ENCODE peak calls at places on chromosomes 5 and 9, in ten cellular contexts. D, L, N, R, V, Y, Z, E, F and A are unnamed samples.
A peak's percentile ranks its signal among the peaks of the same experiment; 100 is the strongest.

GRCh38 chr9:135126480-135127187 is 39.2 kb downstream of the OLFM1 start:
- DNase-seq in D (no peak), L (no peak), N (peak; percentile 43), R (no peak), V (peak; percentile 18), Y (no peak), Z (no peak), E (no peak), F (no peak), A (peak; percentile 74)

GRCh38 chr5:181173420-181174342 is 26.3 kb downstream of the OR2V2 start:
- DNase-seq in D (peak; percentile 91), L (no peak), N (no peak), R (no peak), V (peak; percentile 95), Y (peak; percentile 52), Z (no peak), E (no peak), F (no peak), A (peak; percentile 72)

GRCh38 chr9:2241461-2241874 is 226.3 kb downstream of the SMARCA2 start:
- DNase-seq in D (peak; percentile 20), L (no peak), N (no peak), R (no peak), V (no peak), Y (peak; percentile 72), Z (no peak), E (no peak), F (peak; percentile 30), A (no peak)

GRCh38 chr5:125277494-125278154 is 531.2 kb upstream of the ZNF608 start:
- DNase-seq in D (no peak), L (no peak), N (no peak), R (no peak), V (peak; percentile 95), Y (peak; percentile 49), Z (no peak), E (no peak), F (no peak), A (peak; percentile 99)

GRCh38 chr5:126363658-126364057 is 59.6 kb upstream of the GRAMD2B start:
- DNase-seq in D (no peak), L (no peak), N (no peak), R (no peak), V (peak; percentile 76), Y (peak; percentile 43), Z (no peak), E (no peak), F (no peak), A (no peak)

GRCh38 chr9:132609184-132609583 is 26.8 kb downstream of the BARHL1 start:
- DNase-seq in D (no peak), L (no peak), N (no peak), R (no peak), V (no peak), Y (no peak), Z (no peak), E (no peak), F (no peak), A (no peak)

GRCh38 chr5:69416699-69417098 is 1.8 kb downstream of the MARVELD2 start:
- DNase-seq in D (no peak), L (no peak), N (no peak), R (no peak), V (peak; percentile 75), Y (no peak), Z (no peak), E (no peak), F (no peak), A (peak; percentile 22)

GRCh38 chr9:130095872-130096271 is 42.2 kb downstream of the GPR107 start:
- DNase-seq in D (no peak), L (no peak), N (no peak), R (no peak), V (no peak), Y (no peak), Z (no peak), E (no peak), F (no peak), A (no peak)

GRCh38 chr5:5066276-5067186 is 73.6 kb upstream of the ADAMTS16 start:
- DNase-seq in D (no peak), L (no peak), N (no peak), R (no peak), V (peak; percentile 6), Y (no peak), Z (no peak), E (no peak), F (no peak), A (no peak)

GRCh38 chr5:15938186-15938585 is 241.4 kb downstream of the MARCHF11 start:
- DNase-seq in D (no peak), L (no peak), N (no peak), R (no peak), V (no peak), Y (no peak), Z (no peak), E (no peak), F (no peak), A (no peak)

GRCh38 chr9:134624827-134625181 is 16.8 kb upstream of the COL5A1 start:
- DNase-seq in D (no peak), L (no peak), N (peak; percentile 20), R (no peak), V (peak; percentile 77), Y (no peak), Z (no peak), E (no peak), F (no peak), A (peak; percentile 96)

GRCh38 chr9:4086119-4087088 is 213.5 kb downstream of the GLIS3 start:
- DNase-seq in D (no peak), L (no peak), N (no peak), R (no peak), V (peak; percentile 21), Y (no peak), Z (no peak), E (no peak), F (peak; percentile 40), A (no peak)

GRCh38 chr9:136740971-136741884 is 1.5 kb downstream of the LCN10 start:
- DNase-seq in D (no peak), L (no peak), N (no peak), R (peak; percentile 51), V (no peak), Y (no peak), Z (no peak), E (no peak), F (peak; percentile 61), A (no peak)

DNA sequence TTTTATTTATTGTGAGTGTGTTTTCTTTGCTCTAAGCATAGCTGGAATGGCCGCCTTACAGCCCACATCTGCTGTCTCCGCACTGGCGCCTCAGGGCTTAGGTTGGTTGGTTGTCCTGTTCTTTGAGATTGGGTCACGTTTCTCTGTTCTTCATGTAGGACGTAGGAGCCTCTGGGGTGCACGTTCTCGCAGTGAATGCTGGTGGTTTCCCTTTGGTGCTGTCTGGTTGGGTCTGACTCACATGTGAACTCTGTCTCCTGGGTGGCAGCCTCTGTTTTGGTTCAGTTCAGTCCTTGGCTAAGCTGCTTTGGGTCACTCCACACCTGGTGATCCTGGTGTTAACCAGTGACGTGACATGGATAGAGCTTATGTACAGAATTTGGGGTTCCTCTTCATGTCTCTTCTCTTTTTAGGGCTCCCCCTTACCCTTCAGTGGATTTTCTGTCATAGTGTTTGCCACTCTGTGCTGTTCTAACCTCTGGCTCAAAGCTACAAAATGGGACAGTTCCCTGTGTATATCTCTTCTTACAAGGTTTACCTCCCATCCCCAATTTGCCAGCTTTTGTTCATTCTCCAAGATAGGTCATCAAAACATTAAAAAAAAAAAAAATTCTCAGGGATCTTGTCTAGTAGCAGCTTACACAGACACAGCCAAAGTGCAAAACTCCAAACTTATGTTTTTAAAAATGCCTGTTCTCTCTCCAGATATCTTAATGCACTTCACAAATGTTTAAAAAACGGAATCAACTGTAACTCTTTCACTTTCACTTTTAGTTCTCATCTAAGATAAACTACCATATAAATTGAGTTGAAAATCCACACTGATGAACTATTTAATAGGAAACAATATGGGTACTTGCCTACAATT is 12.8 kb upstream of the LPCAT1 start:
- DNase-seq in D (peak; percentile 58), L (peak; percentile 40), N (peak; percentile 19), R (peak; percentile 71), V (no peak), Y (no peak), Z (peak; percentile 53), E (no peak), F (no peak), A (peak; percentile 45)
- H3K27ac ChIP-seq in D (peak overlapping the region; percentile 52), L (peak overlapping the region; percentile 68), N (no peak overlapping the region), R (peak overlapping the region; percentile 70), V (no peak overlapping the region), Y (no peak overlapping the region), Z (peak overlapping the region; percentile 63), E (peak overlapping the region; percentile 60), F (no peak overlapping the region), A (no peak overlapping the region)

GRCh38 chr9:109584205-109584604 is 86.1 kb upstream of the PTPN3 start:
- DNase-seq in D (no peak), L (no peak), N (no peak), R (no peak), V (no peak), Y (no peak), Z (no peak), E (no peak), F (no peak), A (no peak)
- TF ChIP-seq CTCF in D (no peak), L (no peak), N (no peak), R (no peak), V (no peak), Y (no peak), Z (no peak), E (no peak), F (no peak), A (no peak)

GRCh38 chr5:40599676-40600075 is 80.0 kb upstream of the PTGER4 start:
- DNase-seq in D (no peak), L (no peak), N (no peak), R (no peak), V (no peak), Y (no peak), Z (no peak), E (no peak), F (no peak), A (no peak)

GRCh38 chr5:40600383-40600782 is 79.3 kb upstream of the PTGER4 start:
- DNase-seq in D (no peak), L (no peak), N (no peak), R (no peak), V (no peak), Y (no peak), Z (no peak), E (no peak), F (no peak), A (no peak)

DNA sequence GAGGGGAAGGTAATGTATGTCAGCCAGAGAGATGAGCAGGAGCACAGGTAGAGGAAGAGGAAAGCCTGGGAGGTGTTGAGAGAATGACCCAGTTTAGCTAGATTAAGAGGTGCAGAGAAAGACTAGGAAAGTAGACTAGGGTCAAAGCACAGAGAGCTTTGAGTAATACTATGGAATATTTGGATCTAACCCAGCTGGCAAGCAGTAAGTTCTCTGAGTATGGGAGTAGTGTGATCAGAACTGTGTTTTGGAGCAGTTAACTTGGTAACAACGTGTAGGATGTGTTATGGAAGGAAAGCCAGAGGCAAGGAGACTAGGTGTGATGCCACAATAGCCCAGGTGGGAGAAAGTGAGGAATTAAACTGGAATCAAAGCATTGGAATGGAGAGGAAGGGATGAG is 84.9 kb upstream of the PTGER4 start:
- DNase-seq in D (no peak), L (no peak), N (no peak), R (no peak), V (no peak), Y (no peak), Z (no peak), E (no peak), F (no peak), A (no peak)
- H3K27ac ChIP-seq in D (no peak overlapping the region), L (no peak overlapping the region), N (no peak overlapping the region), R (no peak overlapping the region), V (no peak overlapping the region), Y (no peak overlapping the region), Z (no peak overlapping the region), E (no peak overlapping the region), F (no peak overlapping the region), A (no peak overlapping the region)

DNA sequence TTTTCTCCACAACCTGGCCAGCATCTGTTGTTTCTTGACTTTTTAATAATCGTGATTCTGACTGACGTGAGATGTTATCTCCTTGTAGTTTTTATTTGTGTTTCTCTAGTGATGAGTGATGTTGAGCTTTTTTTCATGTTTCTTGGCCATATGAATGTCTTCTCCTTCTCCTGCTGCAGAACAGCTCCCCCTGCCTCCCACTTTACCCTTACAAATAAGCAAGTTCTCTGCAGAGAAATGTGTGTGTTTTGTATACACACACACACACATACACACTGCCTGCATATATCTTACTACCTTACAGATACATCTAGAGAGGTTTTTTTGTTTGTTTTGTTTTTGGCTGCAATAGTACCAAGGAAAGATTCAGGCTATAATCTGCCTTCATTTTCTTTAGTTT is 88.7 kb upstream of the PHF24 start:
- DNase-seq in D (peak; percentile 3), L (no peak), N (no peak), R (no peak), V (peak; percentile 10), Y (no peak), Z (no peak), E (no peak), F (no peak), A (no peak)
- TF ChIP-seq CTCF in D (peak; percentile 40), L (peak; percentile 14), N (no peak), R (no peak), V (peak; percentile 13), Y (peak; percentile 37), Z (no peak), E (no peak), F (peak; percentile 46), A (peak; percentile 69)